ENCODE peak calls at places on chromosomes 5 and 9, in four cellular contexts. C, D, Z and A are unnamed samples.

GRCh38 chr5:52262844-52263243 is 524.9 kb upstream of the ITGA1 start:
- DNase-seq in C (no peak), D (no peak), Z (no peak), A (no peak)

GRCh38 chr5:143116817-143117216 is 286.7 kb downstream of the NR3C1 start:
- DNase-seq in C (no peak), D (no peak), Z (no peak), A (no peak)

GRCh38 chr5:173395257-173395932 is 67.2 kb upstream of the STC2 start:
- DNase-seq in C (no peak), D (no peak), Z (no peak), A (peak)

GRCh38 chr5:79588645-79589044 is 23.6 kb upstream of the TENT2 start:
- DNase-seq in C (peak), D (no peak), Z (no peak), A (no peak)

GRCh38 chr5:78613151-78613533 is 35.4 kb downstream of the LHFPL2 start:
- DNase-seq in C (no peak), D (no peak), Z (no peak), A (no peak)

GRCh38 chr5:163874431-163874830 is 369.0 kb downstream of the MAT2B start:
- DNase-seq in C (no peak), D (no peak), Z (no peak), A (no peak)

GRCh38 chr9:77022783-77023440 is 3.5 kb downstream of the FOXB2 start:
- DNase-seq in C (no peak), D (peak), Z (peak), A (no peak)

GRCh38 chr9:111153973-111154590 is 115.8 kb upstream of the LPAR1 start:
- DNase-seq in C (no peak), D (no peak), Z (no peak), A (no peak)

GRCh38 chr5:55151923-55152842 is 7.8 kb upstream of the GPX8 start:
- DNase-seq in C (no peak), D (no peak), Z (no peak), A (no peak)

GRCh38 chr9:68708513-68708912 is 3.5 kb downstream of the PIP5K1B start:
- DNase-seq in C (no peak), D (no peak), Z (no peak), A (no peak)

GRCh38 chr5:2355859-2356258 is 395.6 kb downstream of the IRX2 start:
- DNase-seq in C (no peak), D (no peak), Z (no peak), A (no peak)

GRCh38 chr5:176446884-176447537 is 1.2 kb upstream of the FAF2 start:
- DNase-seq in C (no peak), D (no peak), Z (no peak), A (no peak)

GRCh38 chr5:96657068-96657467 is 5.1 kb upstream of the CAST start:
- DNase-seq in C (peak), D (no peak), Z (no peak), A (peak)

GRCh38 chr9:89555426-89556375 is 49.1 kb upstream of the GADD45G start:
- DNase-seq in C (peak), D (no peak), Z (no peak), A (no peak)

GRCh38 chr9:127451681-127452480 is 571 bp downstream of the LRSAM1 start:
- DNase-seq in C (peak), D (peak), Z (peak), A (no peak)

GRCh38 chr5:77935516-77936364 is 159.6 kb upstream of the TBCA start:
- DNase-seq in C (peak), D (no peak), Z (no peak), A (no peak)

GRCh38 chr5:35089688-35090314 is 42.1 kb upstream of the AGXT2 start:
- DNase-seq in C (peak), D (peak), Z (peak), A (peak)

GRCh38 chr5:31990701-31991110 is 183.4 kb downstream of the GOLPH3 start:
- DNase-seq in C (no peak), D (no peak), Z (no peak), A (no peak)

GRCh38 chr5:31995714-31996113 is 178.4 kb downstream of the GOLPH3 start:
- DNase-seq in C (no peak), D (no peak), Z (no peak), A (no peak)

GRCh38 chr5:31992377-31992776 is 181.7 kb downstream of the GOLPH3 start:
- DNase-seq in C (no peak), D (no peak), Z (no peak), A (no peak)

GRCh38 chr5:31995011-31995410 is 179.1 kb downstream of the GOLPH3 start:
- DNase-seq in C (peak), D (no peak), Z (no peak), A (no peak)

DNA sequence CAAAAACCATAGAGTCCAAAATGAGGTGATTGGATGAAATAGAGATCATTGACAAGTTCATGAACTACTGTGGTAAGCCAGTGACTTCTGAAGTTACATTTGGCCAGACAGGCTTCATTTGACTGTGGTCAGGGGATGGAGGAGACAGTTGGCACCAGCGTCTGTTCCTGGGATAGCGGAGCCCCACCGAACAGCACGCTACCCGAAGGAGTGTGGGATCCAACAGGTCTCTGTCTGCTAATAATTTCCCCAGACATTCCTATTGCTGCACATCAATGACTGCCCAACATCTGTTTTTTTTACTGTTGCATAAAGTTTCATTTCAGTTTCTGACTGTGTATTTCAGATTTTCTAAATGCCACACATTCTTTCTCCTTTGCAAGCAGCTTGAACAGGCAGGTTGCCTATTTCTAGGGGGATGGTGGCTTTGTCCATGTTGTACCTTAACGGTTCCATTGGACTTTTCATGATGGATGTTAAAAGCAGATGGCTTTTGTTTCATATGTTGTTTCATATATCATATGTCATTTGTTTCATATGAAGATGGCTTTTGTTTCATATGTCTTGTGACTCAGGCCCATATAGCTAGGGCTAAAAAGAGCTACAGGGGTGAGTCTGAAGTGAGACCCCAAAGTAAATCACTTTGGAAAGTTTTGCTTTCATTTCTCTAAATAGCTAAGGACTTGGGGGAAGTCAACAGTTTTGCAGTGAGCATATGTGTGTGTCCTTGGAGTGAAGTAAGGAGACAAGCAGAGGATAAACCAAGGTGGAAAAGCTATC is 180.7 kb downstream of the GOLPH3 start:
- DNase-seq in C (no peak), D (no peak), Z (no peak), A (no peak)
- TF ChIP-seq GABPA in C (no peak), D (no peak), Z (no peak), A (no peak)

GRCh38 chr5:15991586-15991985 is 188.0 kb downstream of the MARCHF11 start:
- DNase-seq in C (no peak), D (no peak), Z (no peak), A (no peak)

GRCh38 chr5:15993934-15994333 is 185.7 kb downstream of the MARCHF11 start:
- DNase-seq in C (no peak), D (no peak), Z (no peak), A (no peak)

GRCh38 chr5:15993334-15993733 is 186.3 kb downstream of the MARCHF11 start:
- DNase-seq in C (no peak), D (no peak), Z (no peak), A (no peak)

GRCh38 chr5:15995206-15996052 is 184.2 kb downstream of the MARCHF11 start:
- DNase-seq in C (no peak), D (peak), Z (peak), A (peak)

DNA sequence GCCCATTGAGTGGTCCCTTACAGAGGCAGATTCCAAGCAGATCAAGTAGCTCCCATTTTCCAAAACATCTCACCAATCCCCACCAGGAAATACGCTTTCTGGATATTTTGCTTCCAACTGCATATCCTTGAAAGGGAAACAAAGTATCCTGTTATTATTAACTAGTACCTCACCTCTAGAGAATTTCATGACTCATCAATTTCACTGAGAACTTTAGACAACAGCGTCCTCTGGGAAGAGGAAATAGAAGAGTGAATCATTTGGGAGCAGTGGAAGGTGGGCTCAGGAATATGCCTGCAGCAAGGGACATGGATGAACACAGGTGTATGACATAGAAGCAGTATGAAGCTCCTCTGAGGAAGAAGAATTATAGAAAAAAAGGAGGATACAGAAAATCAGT is 186.7 kb downstream of the MARCHF11 start:
- DNase-seq in C (no peak), D (no peak), Z (no peak), A (no peak)
- TF ChIP-seq TCF12 in C (no peak), D (no peak), Z (no peak), A (no peak)

GRCh38 chr5:61202213-61202612 is 39.9 kb upstream of the SMIM15 start:
- DNase-seq in C (peak), D (no peak), Z (no peak), A (no peak)
- TF ChIP-seq GABPA in C (peak), D (no peak), Z (no peak), A (no peak)

GRCh38 chr5:83567741-83568530 is 96.4 kb downstream of the VCAN start:
- DNase-seq in C (no peak), D (no peak), Z (no peak), A (peak)
- TF ChIP-seq TCF12 in C (no peak), D (no peak), Z (peak), A (no peak)

GRCh38 chr9:33241298-33241697 is 1.3 kb downstream of the SPINK4 start:
- DNase-seq in C (no peak), D (no peak), Z (no peak), A (no peak)

GRCh38 chr9:33234511-33235467 is 5.2 kb upstream of the SPINK4 start:
- DNase-seq in C (no peak), D (no peak), Z (no peak), A (no peak)

GRCh38 chr9:33236571-33236970 is 3.4 kb upstream of the SPINK4 start:
- DNase-seq in C (no peak), D (no peak), Z (no peak), A (no peak)

GRCh38 chr9:33244150-33244784 is 4.3 kb downstream of the SPINK4 start:
- DNase-seq in C (no peak), D (no peak), Z (no peak), A (peak)

GRCh38 chr9:33239922-33240321 is at the start of gene SPINK4:
- DNase-seq in C (no peak), D (no peak), Z (peak), A (peak)
- TF ChIP-seq GABPA in C (no peak), D (no peak), Z (no peak), A (no peak)

GRCh38 chr5:177474094-177474493 is 660 bp upstream of the DBN1 start:
- DNase-seq in C (no peak), D (no peak), Z (no peak), A (no peak)

GRCh38 chr5:177473461-177473991 is at the start of gene DBN1:
- DNase-seq in C (no peak), D (peak), Z (peak), A (no peak)

GRCh38 chr5:177471610-177472356 is 1.7 kb downstream of the DBN1 start:
- DNase-seq in C (no peak), D (no peak), Z (peak), A (no peak)

GRCh38 chr5:177470759-177471536 is 2.5 kb downstream of the DBN1 start:
- DNase-seq in C (no peak), D (no peak), Z (no peak), A (peak)

DNA sequence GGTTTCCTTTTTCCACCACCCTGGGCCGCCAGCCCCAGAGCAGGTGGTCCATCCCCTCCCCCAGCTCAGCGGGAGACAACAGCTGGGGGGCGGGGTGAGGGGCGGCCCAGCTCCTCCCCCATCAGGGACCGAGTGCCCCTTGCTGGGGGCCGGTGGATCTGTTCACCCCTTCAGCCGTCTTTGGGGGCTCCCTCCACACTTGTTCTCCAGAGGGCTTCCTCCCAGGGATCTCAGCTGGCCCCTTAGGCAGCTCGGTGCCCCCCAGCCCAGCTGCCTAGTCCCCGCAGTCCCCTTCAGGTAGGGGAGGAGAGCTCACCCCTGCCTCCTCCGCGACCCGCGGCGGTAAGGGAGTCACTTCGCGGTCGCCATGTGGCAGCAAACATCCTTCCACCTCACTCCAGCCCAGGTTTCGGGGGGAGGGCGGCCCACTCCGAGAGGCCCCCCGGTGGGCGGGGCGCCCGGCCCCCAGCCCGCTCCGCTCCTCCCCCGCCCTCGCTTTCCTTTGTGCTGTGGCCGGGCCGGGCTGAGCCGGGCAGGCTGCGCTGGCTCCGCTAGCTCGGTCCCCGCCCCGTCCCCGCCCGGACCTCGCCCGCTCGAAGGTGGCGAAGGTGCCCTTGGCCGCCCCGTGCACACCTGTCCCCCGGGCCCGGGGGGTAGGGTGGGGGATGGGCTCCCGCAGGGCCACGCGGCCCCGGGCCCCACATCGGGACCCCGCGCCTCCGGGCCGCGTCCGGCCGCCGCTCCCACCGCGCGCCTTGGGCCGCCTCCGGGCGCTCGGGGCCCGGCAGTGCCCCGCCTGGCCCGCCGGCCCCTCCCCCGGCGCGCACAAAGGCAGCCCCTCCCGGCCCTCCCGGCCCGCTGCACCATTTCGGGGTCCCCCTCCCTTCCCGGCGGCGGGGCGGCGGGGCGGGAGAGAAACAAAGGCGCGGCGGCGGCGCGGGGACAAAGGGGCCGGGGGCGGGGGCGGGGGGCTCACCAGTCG is 683 bp downstream of the DBN1 start:
- DNase-seq in C (no peak), D (no peak), Z (peak), A (peak)
- TF ChIP-seq TCF12 in C (peak), D (peak), Z (no peak), A (no peak)

GRCh38 chr9:137021574-137021978 is 6.5 kb downstream of the ABCA2 start:
- DNase-seq in C (no peak), D (no peak), Z (no peak), A (peak)

GRCh38 chr9:137023157-137023556 is 4.9 kb downstream of the ABCA2 start:
- DNase-seq in C (no peak), D (no peak), Z (no peak), A (no peak)

GRCh38 chr9:137022620-137023008 is 5.4 kb downstream of the ABCA2 start:
- DNase-seq in C (no peak), D (no peak), Z (no peak), A (no peak)

GRCh38 chr9:137020771-137021573 is 7.1 kb downstream of the ABCA2 start:
- DNase-seq in C (no peak), D (no peak), Z (no peak), A (no peak)

DNA sequence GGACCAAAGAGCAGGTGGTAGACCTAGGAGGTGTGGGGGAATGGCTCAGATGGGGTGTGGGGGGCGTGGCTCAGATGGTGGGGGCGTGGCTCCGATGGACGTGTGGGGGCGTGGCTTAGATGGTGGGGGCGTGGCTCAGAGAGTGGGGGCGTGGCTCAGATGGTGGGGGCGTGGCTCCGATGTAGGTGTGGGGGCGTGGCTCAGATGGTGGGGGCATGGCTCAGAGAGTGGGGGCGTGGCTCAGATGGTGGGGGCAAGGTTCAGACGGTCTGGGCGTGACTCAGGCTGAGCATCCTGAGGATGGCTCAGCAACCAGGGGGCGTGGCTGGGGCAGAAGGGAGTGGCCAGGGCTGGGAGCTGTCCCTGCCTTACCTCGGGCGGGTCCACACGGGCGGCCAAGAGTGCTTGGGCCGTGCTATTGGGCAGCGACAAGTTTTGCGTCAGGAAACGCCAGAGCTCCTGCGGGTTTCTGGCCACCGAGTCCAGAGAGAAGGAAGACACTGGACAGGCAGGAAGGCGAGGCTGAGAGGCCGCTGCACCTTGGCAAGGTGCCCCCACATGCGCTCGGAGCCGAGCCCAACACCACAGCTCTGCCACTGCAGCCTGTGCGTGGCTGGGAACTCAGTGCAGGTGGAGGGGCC is 5.9 kb downstream of the ABCA2 start:
- DNase-seq in C (no peak), D (peak), Z (peak), A (peak)
- TF ChIP-seq GABPA in C (no peak), D (no peak), Z (no peak), A (no peak)

GRCh38 chr9:119366909-119367690 is 2.1 kb downstream of the BRINP1 start:
- DNase-seq in C (no peak), D (no peak), Z (no peak), A (no peak)
- TF ChIP-seq TCF12 in C (no peak), D (no peak), Z (no peak), A (no peak)

DNA sequence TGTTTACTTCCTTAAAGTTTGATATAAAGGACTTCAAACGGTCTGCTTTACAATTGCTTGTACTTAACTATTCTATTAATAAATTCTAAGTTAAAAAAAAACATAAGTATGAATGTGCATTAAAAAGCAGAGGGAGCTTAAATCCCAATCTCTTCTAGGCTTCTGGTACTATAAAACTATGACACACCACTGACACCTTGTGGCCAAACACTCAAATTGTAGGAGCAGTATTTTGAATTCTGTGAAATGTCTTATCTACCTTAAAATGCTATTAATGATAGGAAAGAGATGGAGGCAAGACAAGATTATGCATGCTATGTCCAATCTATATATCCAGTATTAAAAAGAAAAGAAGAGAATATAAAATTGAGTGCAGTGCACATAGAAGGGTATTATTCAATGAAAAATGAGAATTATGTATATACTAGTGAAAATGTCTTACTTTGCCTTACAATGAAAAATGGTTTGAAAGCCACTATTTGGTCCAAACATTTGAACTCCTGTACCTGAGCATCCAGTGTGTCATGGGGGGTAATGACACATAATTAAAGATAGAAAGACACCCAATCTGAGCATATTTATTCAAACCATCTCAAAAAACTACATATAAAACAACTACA is 87.6 kb downstream of the ERP44 start:
- DNase-seq in C (peak), D (no peak), Z (peak), A (peak)
- TF ChIP-seq GABPA in C (no peak), D (no peak), Z (no peak), A (no peak)